ENCODE peak calls at places on chromosomes 11 and 22, in eight cellular contexts. I is CD4-positive, CD25-positive, alpha-beta regulatory T cell; P is fibroblast of lung; C is Ammon's horn; E is EH; Z is stimulated activated CD4-positive, alpha-beta T cell treated with anti-CD3 and anti-CD28 coated beads, Interleukin-2, amount 100 ng/mL, for 4 hours; X is activated CD4-positive, alpha-beta T cell treated with anti-CD3 and anti-CD28 coated beads, Interleukin-2, amount 50 U/mL, for 24 hours; Y is activated B cell treated with CpG ODN at 0.5 μM for 24 hours. S is an unnamed sample.

GRCh38 chr22:49100316-49100715 is 727.4 kb downstream of the BRD1 start:
- DNase-seq in I (no peak), P (no peak), C (no peak), E (no peak), Z (no peak), X (no peak), Y (no peak), S (no peak)

GRCh38 chr11:9489366-9489765 is 28.6 kb downstream of the ZNF143 start:
- DNase-seq in I (no peak), P (peak), C (no peak), E (peak), Z (no peak), X (no peak), Y (no peak), S (no peak)

GRCh38 chr11:36041988-36042606 is 98.2 kb downstream of the LDLRAD3 start:
- DNase-seq in I (no peak), P (no peak), C (peak), E (peak), Z (no peak), X (no peak), Y (no peak), S (no peak)

GRCh38 chr11:101264303-101264702 is 134.7 kb upstream of the PGR start:
- DNase-seq in I (no peak), P (no peak), C (no peak), E (no peak), Z (no peak), X (no peak), Y (no peak), S (no peak)

GRCh38 chr11:125016413-125016812 is 46.7 kb upstream of the SLC37A2 start:
- DNase-seq in I (no peak), P (no peak), C (no peak), E (no peak), Z (no peak), X (no peak), Y (no peak), S (no peak)

GRCh38 chr11:115657586-115657985 is 153.4 kb upstream of the CADM1 start:
- DNase-seq in I (no peak), P (peak), C (no peak), E (peak), Z (no peak), X (no peak), Y (no peak), S (no peak)

GRCh38 chr11:3003396-3004231 is 11.5 kb upstream of the NAP1L4 start:
- DNase-seq in I (no peak), P (peak), C (no peak), E (no peak), Z (no peak), X (no peak), Y (no peak), S (no peak)

GRCh38 chr11:56271092-56271491 is 2.9 kb upstream of the OR5T1 start:
- DNase-seq in I (no peak), P (no peak), C (no peak), E (no peak), Z (no peak), X (no peak), Y (no peak), S (no peak)

GRCh38 chr11:31499576-31500178 is 9.7 kb downstream of the IMMP1L start:
- DNase-seq in I (no peak), P (peak), C (no peak), E (peak), Z (no peak), X (no peak), Y (no peak), S (no peak)

S was measured in central memory CD4-positive, alpha-beta T cell.